ENCODE peak calls at places on chromosomes 13 and 19, in seven cellular contexts. One of them, this sample, is unnamed.

GRCh38 chr19:54439174-54439851 is 9.7 kb upstream of the LENG8 start:
- DNase-seq in foreskin keratinocyte: no peak
- DNase-seq in pancreas: peak; percentile 92
- DNase-seq in heart left ventricle: peak; percentile 57
- DNase-seq in left ventricle myocardium inferior: no peak
- DNase-seq in cardiac muscle cell: peak; percentile 61
- DNase-seq in WERI-Rb-1: peak; percentile 69
- DNase-seq in this sample: no peak

GRCh38 chr19:48171584-48172170 is 1.2 kb downstream of the ZSWIM9 start:
- DNase-seq in cardiac muscle cell: no peak
- DNase-seq in WERI-Rb-1: no peak
- DNase-seq in pancreas: peak; percentile 31
- DNase-seq in heart left ventricle: peak; percentile 16
- DNase-seq in left ventricle myocardium inferior: no peak
- DNase-seq in foreskin keratinocyte: no peak
- DNase-seq in this sample: no peak

GRCh38 chr19:8423821-8424223 is 10.7 kb downstream of the MARCHF2 start:
- DNase-seq in cardiac muscle cell: peak; percentile 99
- DNase-seq in pancreas: peak; percentile 77
- DNase-seq in left ventricle myocardium inferior: peak; percentile 94
- DNase-seq in WERI-Rb-1: no peak
- DNase-seq in heart left ventricle: peak; percentile 94
- DNase-seq in foreskin keratinocyte: peak; percentile 85
- DNase-seq in this sample: no peak

GRCh38 chr13:30158774-30159445 is 148.4 kb downstream of the KATNAL1 start:
- DNase-seq in left ventricle myocardium inferior: no peak
- DNase-seq in foreskin keratinocyte: no peak
- DNase-seq in cardiac muscle cell: peak; percentile 80
- DNase-seq in heart left ventricle: no peak
- DNase-seq in pancreas: no peak
- DNase-seq in WERI-Rb-1: no peak
- DNase-seq in this sample: peak; percentile 60

GRCh38 chr19:3285647-3286176 is 61.3 kb downstream of the CELF5 start:
- DNase-seq in WERI-Rb-1: no peak
- DNase-seq in pancreas: no peak
- DNase-seq in cardiac muscle cell: peak; percentile 27
- DNase-seq in heart left ventricle: no peak
- DNase-seq in left ventricle myocardium inferior: no peak
- DNase-seq in foreskin keratinocyte: no peak
- DNase-seq in this sample: peak; percentile 39

GRCh38 chr13:110351636-110352420 is 44.7 kb downstream of the COL4A2 start:
- DNase-seq in left ventricle myocardium inferior: no peak
- DNase-seq in WERI-Rb-1: peak; percentile 1
- DNase-seq in heart left ventricle: no peak
- DNase-seq in foreskin keratinocyte: no peak
- DNase-seq in pancreas: no peak
- DNase-seq in cardiac muscle cell: no peak
- DNase-seq in this sample: no peak

GRCh38 chr13:35785563-35786327 is 309.3 kb upstream of the MAB21L1 start:
- DNase-seq in pancreas: no peak
- DNase-seq in foreskin keratinocyte: no peak
- DNase-seq in WERI-Rb-1: no peak
- DNase-seq in heart left ventricle: no peak
- DNase-seq in left ventricle myocardium inferior: no peak
- DNase-seq in cardiac muscle cell: no peak
- DNase-seq in this sample: no peak

GRCh38 chr19:48795855-48796142 is 15.0 kb downstream of the BCAT2 start:
- DNase-seq in foreskin keratinocyte: no peak
- DNase-seq in heart left ventricle: no peak
- DNase-seq in pancreas: no peak
- DNase-seq in cardiac muscle cell: no peak
- DNase-seq in WERI-Rb-1: peak; percentile 40
- DNase-seq in left ventricle myocardium inferior: peak; percentile 52
- DNase-seq in this sample: no peak

GRCh38 chr13:109784590-109785140 is 1.7 kb downstream of the IRS2 start:
- DNase-seq in foreskin keratinocyte: no peak
- DNase-seq in cardiac muscle cell: peak; percentile 86
- DNase-seq in WERI-Rb-1: peak; percentile 90
- DNase-seq in pancreas: peak; percentile 72
- DNase-seq in left ventricle myocardium inferior: peak; percentile 84
- DNase-seq in heart left ventricle: peak; percentile 90
- DNase-seq in this sample: peak; percentile 65

GRCh38 chr13:34913040-34913439 is 29.0 kb upstream of the NBEA start:
- DNase-seq in WERI-Rb-1: peak; percentile 12
- DNase-seq in foreskin keratinocyte: no peak
- DNase-seq in cardiac muscle cell: peak; percentile 27
- DNase-seq in pancreas: no peak
- DNase-seq in heart left ventricle: no peak
- DNase-seq in left ventricle myocardium inferior: no peak
- DNase-seq in this sample: no peak

GRCh38 chr19:42343344-42344110 is 18.1 kb downstream of the MEGF8 start:
- DNase-seq in left ventricle myocardium inferior: no peak
- DNase-seq in heart left ventricle: peak; percentile 48
- DNase-seq in WERI-Rb-1: no peak
- DNase-seq in pancreas: no peak
- DNase-seq in cardiac muscle cell: no peak
- DNase-seq in foreskin keratinocyte: no peak
- DNase-seq in this sample: no peak

GRCh38 chr13:19382111-19382510 is 179.2 kb downstream of the TPTE2 start:
- DNase-seq in heart left ventricle: no peak
- DNase-seq in WERI-Rb-1: no peak
- DNase-seq in left ventricle myocardium inferior: no peak
- DNase-seq in pancreas: no peak
- DNase-seq in cardiac muscle cell: no peak
- DNase-seq in foreskin keratinocyte: no peak
- DNase-seq in this sample: no peak

GRCh38 chr19:56566904-56567273 is 379 bp upstream of the ZNF470 start:
- DNase-seq in cardiac muscle cell: peak; percentile 49
- DNase-seq in heart left ventricle: peak; percentile 81
- DNase-seq in foreskin keratinocyte: no peak
- DNase-seq in left ventricle myocardium inferior: peak; percentile 67
- DNase-seq in pancreas: peak; percentile 49
- DNase-seq in WERI-Rb-1: peak; percentile 56
- DNase-seq in this sample: no peak

GRCh38 chr13:19665427-19665859 is 32.0 kb downstream of the MPHOSPH8 start:
- DNase-seq in WERI-Rb-1: peak; percentile 70
- DNase-seq in cardiac muscle cell: no peak
- DNase-seq in heart left ventricle: no peak
- DNase-seq in left ventricle myocardium inferior: no peak
- DNase-seq in foreskin keratinocyte: no peak
- DNase-seq in pancreas: no peak
- DNase-seq in this sample: no peak

GRCh38 chr13:113176822-113177221 is 18.4 kb downstream of the PROZ start:
- DNase-seq in pancreas: no peak
- DNase-seq in foreskin keratinocyte: no peak
- DNase-seq in WERI-Rb-1: no peak
- DNase-seq in cardiac muscle cell: no peak
- DNase-seq in left ventricle myocardium inferior: no peak
- DNase-seq in heart left ventricle: no peak
- DNase-seq in this sample: no peak

GRCh38 chr13:99969934-99970760 is 1.4 kb downstream of the ZIC5 start:
- DNase-seq in left ventricle myocardium inferior: no peak
- DNase-seq in foreskin keratinocyte: no peak
- DNase-seq in pancreas: no peak
- DNase-seq in cardiac muscle cell: no peak
- DNase-seq in heart left ventricle: no peak
- DNase-seq in WERI-Rb-1: peak; percentile 91
- DNase-seq in this sample: peak; percentile 64

GRCh38 chr13:113646921-113647340 is 11.1 kb downstream of the ATP4B start:
- DNase-seq in WERI-Rb-1: peak; percentile 12
- DNase-seq in foreskin keratinocyte: no peak
- DNase-seq in pancreas: no peak
- DNase-seq in left ventricle myocardium inferior: peak; percentile 15
- DNase-seq in cardiac muscle cell: no peak
- DNase-seq in heart left ventricle: no peak
- DNase-seq in this sample: no peak

GRCh38 chr19:17296278-17296677 is 6.9 kb downstream of the ABHD8 start:
- DNase-seq in left ventricle myocardium inferior: no peak
- DNase-seq in foreskin keratinocyte: no peak
- DNase-seq in heart left ventricle: no peak
- DNase-seq in pancreas: no peak
- DNase-seq in cardiac muscle cell: no peak
- DNase-seq in WERI-Rb-1: no peak
- DNase-seq in this sample: no peak

GRCh38 chr13:51534075-51534817 is 50.0 kb upstream of the WDFY2 start:
- DNase-seq in WERI-Rb-1: no peak
- DNase-seq in cardiac muscle cell: no peak
- DNase-seq in foreskin keratinocyte: peak; percentile 40
- DNase-seq in left ventricle myocardium inferior: peak; percentile 32
- DNase-seq in heart left ventricle: no peak
- DNase-seq in pancreas: no peak
- DNase-seq in this sample: peak; percentile 23

GRCh38 chr13:37984357-37984756 is 114.8 kb upstream of the TRPC4 start:
- DNase-seq in foreskin keratinocyte: no peak
- DNase-seq in left ventricle myocardium inferior: no peak
- DNase-seq in pancreas: no peak
- DNase-seq in heart left ventricle: no peak
- DNase-seq in cardiac muscle cell: no peak
- DNase-seq in WERI-Rb-1: no peak
- DNase-seq in this sample: no peak

GRCh38 chr13:91153372-91153771 is 194.1 kb upstream of the MIR17HG start:
- DNase-seq in cardiac muscle cell: no peak
- DNase-seq in heart left ventricle: no peak
- DNase-seq in pancreas: no peak
- DNase-seq in left ventricle myocardium inferior: no peak
- DNase-seq in WERI-Rb-1: no peak
- DNase-seq in foreskin keratinocyte: no peak
- DNase-seq in this sample: no peak

GRCh38 chr19:23531231-23531790 is 136.0 kb upstream of the ZNF91 start:
- DNase-seq in foreskin keratinocyte: no peak
- DNase-seq in cardiac muscle cell: no peak
- DNase-seq in left ventricle myocardium inferior: no peak
- DNase-seq in pancreas: no peak
- DNase-seq in heart left ventricle: no peak
- DNase-seq in WERI-Rb-1: no peak
- DNase-seq in this sample: no peak

DNA sequence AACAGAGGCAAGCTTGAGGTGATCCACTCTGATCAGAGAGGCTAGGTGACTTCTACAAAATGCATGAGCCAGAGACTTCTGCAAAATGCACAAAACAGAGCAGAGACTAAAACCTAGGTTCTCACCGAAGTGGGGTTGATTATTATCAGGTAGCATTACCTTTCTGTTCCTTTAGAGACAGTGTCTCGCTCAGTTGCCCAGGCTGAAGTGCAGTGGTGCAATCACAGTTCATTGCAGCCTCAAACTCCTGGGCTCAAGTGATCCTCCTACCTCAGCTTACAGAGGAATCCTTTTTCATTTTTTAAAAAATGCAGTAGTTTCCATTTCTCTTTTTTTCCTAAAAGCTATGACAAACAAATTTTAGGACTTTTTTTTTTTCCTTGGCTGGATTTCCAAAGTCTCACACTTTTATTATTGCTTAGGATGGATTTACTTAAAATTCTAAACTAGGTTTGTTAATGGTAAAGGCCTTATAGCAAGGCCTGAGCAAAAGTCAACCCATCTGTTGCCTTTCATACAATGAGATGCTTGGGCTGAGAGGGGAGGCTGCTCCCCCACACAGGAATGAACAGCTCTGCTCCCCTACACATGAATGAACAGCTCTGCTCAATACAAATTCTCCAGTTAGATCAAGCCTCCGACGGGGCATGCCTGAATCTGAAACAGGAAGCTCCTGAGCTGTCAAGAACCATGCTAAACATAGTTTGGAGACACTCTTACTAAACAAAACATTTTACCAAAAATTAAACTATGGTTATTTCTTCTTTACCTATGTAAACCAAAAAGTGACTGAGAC is 18.8 kb upstream of the TNFRSF19 start:
- DNase-seq in cardiac muscle cell: peak; percentile 26
- DNase-seq in left ventricle myocardium inferior: no peak
- DNase-seq in heart left ventricle: no peak
- DNase-seq in WERI-Rb-1: no peak
- DNase-seq in foreskin keratinocyte: peak; percentile 34
- DNase-seq in pancreas: no peak
- DNase-seq in this sample: no peak
- H3K27ac ChIP-seq in cardiac muscle cell: peak overlapping the region; percentile 87
- H3K27ac ChIP-seq in left ventricle myocardium inferior: peak overlapping the region; percentile 87
- H3K27ac ChIP-seq in heart left ventricle: peak overlapping the region; percentile 26
- H3K27ac ChIP-seq in WERI-Rb-1: no peak overlapping the region
- H3K27ac ChIP-seq in foreskin keratinocyte: no peak overlapping the region
- H3K27ac ChIP-seq in pancreas: no peak overlapping the region
- H3K27ac ChIP-seq in this sample: no peak overlapping the region

DNA sequence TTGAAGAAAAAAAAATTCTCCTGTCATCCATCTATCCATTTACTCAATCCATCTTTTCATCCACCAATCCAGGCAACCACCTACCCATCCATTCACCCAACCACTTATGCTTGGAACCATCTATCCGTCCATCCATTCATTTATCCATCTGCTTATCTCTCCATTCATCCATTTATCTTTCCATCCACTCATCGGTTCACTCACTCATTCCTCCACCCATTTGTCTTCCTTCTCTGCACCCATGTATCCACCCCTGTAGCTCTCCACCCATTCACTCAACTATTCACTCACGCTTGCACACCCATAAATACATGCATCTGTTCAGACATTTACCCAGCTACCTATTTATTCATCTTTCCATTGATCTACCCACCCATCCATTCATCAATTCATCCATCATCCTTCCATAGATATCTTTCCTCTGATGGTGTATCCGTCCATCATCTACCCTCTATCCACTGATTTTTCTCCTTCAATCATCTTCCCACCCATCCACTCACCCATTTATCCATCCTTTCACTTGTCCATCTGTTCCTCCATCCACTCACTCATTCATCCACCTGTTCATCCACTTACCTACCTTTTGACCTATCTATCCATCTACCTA is 9.5 kb downstream of the NPHS1 start:
- DNase-seq in cardiac muscle cell: no peak
- DNase-seq in left ventricle myocardium inferior: no peak
- DNase-seq in pancreas: no peak
- DNase-seq in WERI-Rb-1: no peak
- DNase-seq in foreskin keratinocyte: no peak
- DNase-seq in heart left ventricle: no peak
- DNase-seq in this sample: no peak
- H3K27me3 ChIP-seq in cardiac muscle cell: peaks cover 70% of the 10 kb centered on the region
- H3K27me3 ChIP-seq in left ventricle myocardium inferior: peaks cover 88% of the 10 kb centered on the region
- H3K27me3 ChIP-seq in pancreas: no peaks in the 10 kb centered on the region
- H3K27me3 ChIP-seq in WERI-Rb-1: no peaks in the 10 kb centered on the region
- H3K27me3 ChIP-seq in foreskin keratinocyte: peaks cover 40% of the 10 kb centered on the region
- H3K27me3 ChIP-seq in heart left ventricle: peaks cover 23% of the 10 kb centered on the region
- H3K27me3 ChIP-seq in this sample: peaks cover 33% of the 10 kb centered on the region

GRCh38 chr13:54368387-54368786 is 1339.8 kb downstream of the OLFM4 start:
- DNase-seq in foreskin keratinocyte: no peak
- DNase-seq in WERI-Rb-1: no peak
- DNase-seq in cardiac muscle cell: no peak
- DNase-seq in pancreas: no peak
- DNase-seq in heart left ventricle: no peak
- DNase-seq in left ventricle myocardium inferior: no peak
- DNase-seq in this sample: no peak
- H3K27ac ChIP-seq in foreskin keratinocyte: no peak overlapping the region
- H3K27ac ChIP-seq in WERI-Rb-1: no peak overlapping the region
- H3K27ac ChIP-seq in cardiac muscle cell: no peak overlapping the region
- H3K27ac ChIP-seq in pancreas: no peak overlapping the region
- H3K27ac ChIP-seq in heart left ventricle: no peak overlapping the region
- H3K27ac ChIP-seq in left ventricle myocardium inferior: no peak overlapping the region
- H3K27ac ChIP-seq in this sample: no peak overlapping the region

DNA sequence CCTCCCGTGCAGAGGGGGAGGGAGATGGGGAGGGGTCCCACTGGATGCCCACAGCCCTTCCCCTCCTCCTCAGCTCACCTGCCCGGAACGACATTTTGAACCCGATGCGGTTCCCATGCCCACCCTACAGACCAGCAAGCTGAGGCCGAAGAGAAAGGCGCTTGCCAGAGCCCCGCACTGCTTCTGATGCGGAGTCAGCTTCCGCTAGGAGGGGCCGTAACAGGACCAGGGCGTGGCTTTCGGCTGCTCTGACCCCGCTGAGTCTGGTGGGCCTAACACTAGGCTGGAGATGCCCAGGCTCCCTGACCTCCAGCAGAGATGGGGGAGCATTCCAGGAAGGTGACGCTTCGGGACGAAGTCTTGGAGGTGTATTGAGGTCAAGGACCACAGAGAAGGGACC is 6.7 kb downstream of the ONECUT3 start:
- DNase-seq in WERI-Rb-1: no peak
- DNase-seq in foreskin keratinocyte: no peak
- DNase-seq in pancreas: no peak
- DNase-seq in heart left ventricle: no peak
- DNase-seq in cardiac muscle cell: no peak
- DNase-seq in left ventricle myocardium inferior: no peak
- DNase-seq in this sample: no peak
- H3K27me3 ChIP-seq in WERI-Rb-1: peaks cover 96% of the 10 kb centered on the region
- H3K27me3 ChIP-seq in foreskin keratinocyte: peaks cover 100% of the 10 kb centered on the region
- H3K27me3 ChIP-seq in pancreas: peaks cover 13% of the 10 kb centered on the region
- H3K27me3 ChIP-seq in heart left ventricle: peaks cover 73% of the 10 kb centered on the region
- H3K27me3 ChIP-seq in cardiac muscle cell: peaks cover 100% of the 10 kb centered on the region
- H3K27me3 ChIP-seq in left ventricle myocardium inferior: peaks cover 100% of the 10 kb centered on the region
- H3K27me3 ChIP-seq in this sample: peaks cover 44% of the 10 kb centered on the region

This sample was measured in CD4-positive, alpha-beta memory T cell.